ENCODE peak calls at places on chromosomes 11 and 22, in nine cellular contexts. Z is K562, L is ovary, N is aorta, Q is HFF-Myc, A is left ventricle myocardium inferior, F is mesendoderm, E is suprapubic skin, B is HCT116. O is an unnamed sample.

GRCh38 chr22:27487600-27488450 is 313.7 kb downstream of the MN1 start:
- DNase-seq in Z (no peak), L (no peak), N (no peak), Q (no peak), A (no peak), F (no peak), E (no peak), B (no peak), O (no peak)

GRCh38 chr11:26580929-26581328 is 8.9 kb upstream of the MUC15 start:
- DNase-seq in Z (no peak), L (no peak), N (no peak), Q (no peak), A (no peak), F (no peak), E (no peak), B (no peak), O (no peak)

GRCh38 chr11:843818-844692 is 1.4 kb downstream of the TSPAN4 start:
- DNase-seq in Z (peak), L (peak), N (peak), Q (peak), A (peak), F (peak), E (peak), B (no peak), O (no peak)

GRCh38 chr22:20246368-20247009 is 21.6 kb downstream of the RTN4R start:
- DNase-seq in Z (no peak), L (no peak), N (no peak), Q (no peak), A (no peak), F (peak), E (no peak), B (no peak), O (no peak)

GRCh38 chr22:50247748-50248147 is 2.9 kb upstream of the TUBGCP6 start:
- DNase-seq in Z (no peak), L (no peak), N (no peak), Q (no peak), A (no peak), F (peak), E (no peak), B (peak), O (no peak)

GRCh38 chr11:116791813-116792143 is at the start of gene APOA5:
- DNase-seq in Z (no peak), L (no peak), N (no peak), Q (no peak), A (no peak), F (no peak), E (no peak), B (no peak), O (no peak)

GRCh38 chr11:94515398-94515797 is 3.1 kb downstream of the C11orf97 start:
- DNase-seq in Z (no peak), L (no peak), N (no peak), Q (no peak), A (no peak), F (no peak), E (no peak), B (no peak), O (no peak)

GRCh38 chr22:50312371-50312770 is 4.9 kb upstream of the PLXNB2 start:
- DNase-seq in Z (no peak), L (no peak), N (no peak), Q (no peak), A (no peak), F (no peak), E (no peak), B (no peak), O (no peak)

GRCh38 chr11:78922886-78923625 is 348.4 kb upstream of the NARS2 start:
- DNase-seq in Z (no peak), L (no peak), N (no peak), Q (no peak), A (no peak), F (no peak), E (no peak), B (no peak), O (no peak)

GRCh38 chr11:101974255-101974654 is 57.9 kb upstream of the ANGPTL5 start:
- DNase-seq in Z (no peak), L (no peak), N (no peak), Q (peak), A (no peak), F (no peak), E (no peak), B (no peak), O (no peak)

GRCh38 chr11:75611823-75612222 is 49.8 kb downstream of the SERPINH1 start:
- DNase-seq in Z (no peak), L (no peak), N (no peak), Q (no peak), A (no peak), F (no peak), E (no peak), B (no peak), O (no peak)

GRCh38 chr11:75615709-75616108 is 53.1 kb downstream of the MAP6 start:
- DNase-seq in Z (no peak), L (no peak), N (no peak), Q (no peak), A (no peak), F (no peak), E (no peak), B (no peak), O (no peak)
- H3K4me3 ChIP-seq in Z (no peak), L (no peak), N (no peak), Q (no peak), A (no peak), F (no peak), E (no peak), B (no peak), O (no peak)

GRCh38 chr11:118752654-118753053 is 38.3 kb downstream of the DDX6 start:
- DNase-seq in Z (no peak), L (no peak), N (no peak), Q (no peak), A (no peak), F (no peak), E (no peak), B (no peak), O (no peak)

GRCh38 chr11:118744001-118744400 is 47.0 kb downstream of the DDX6 start:
- DNase-seq in Z (no peak), L (no peak), N (no peak), Q (peak), A (no peak), F (no peak), E (no peak), B (no peak), O (no peak)

GRCh38 chr11:118748056-118748455 is 42.9 kb downstream of the DDX6 start:
- DNase-seq in Z (no peak), L (no peak), N (no peak), Q (no peak), A (no peak), F (no peak), E (no peak), B (no peak), O (no peak)

GRCh38 chr11:118746988-118747585 is 43.9 kb downstream of the DDX6 start:
- DNase-seq in Z (no peak), L (no peak), N (no peak), Q (no peak), A (no peak), F (no peak), E (no peak), B (no peak), O (no peak)

GRCh38 chr11:118749429-118749828 is 41.5 kb downstream of the DDX6 start:
- DNase-seq in Z (no peak), L (no peak), N (no peak), Q (no peak), A (no peak), F (no peak), E (no peak), B (no peak), O (no peak)
- H3K4me3 ChIP-seq in Z (no peak), L (no peak), N (no peak), Q (no peak), A (no peak), F (no peak), E (no peak), B (no peak), O (no peak)

GRCh38 chr11:56271092-56271491 is 2.9 kb upstream of the OR5T1 start:
- DNase-seq in Z (no peak), L (no peak), N (no peak), Q (no peak), A (no peak), F (no peak), E (no peak), B (no peak), O (no peak)
- H3K4me3 ChIP-seq in Z (no peak), L (no peak), N (no peak), Q (no peak), A (no peak), F (no peak), E (no peak), B (no peak), O (no peak)

GRCh38 chr11:114063829-114064201 is 4.3 kb downstream of the ZBTB16 start:
- DNase-seq in Z (no peak), L (no peak), N (no peak), Q (no peak), A (no peak), F (no peak), E (no peak), B (no peak), O (no peak)

GRCh38 chr11:114065094-114065493 is 5.6 kb downstream of the ZBTB16 start:
- DNase-seq in Z (no peak), L (no peak), N (no peak), Q (no peak), A (no peak), F (no peak), E (no peak), B (no peak), O (no peak)

GRCh38 chr11:114066046-114066648 is 6.6 kb downstream of the ZBTB16 start:
- DNase-seq in Z (no peak), L (no peak), N (no peak), Q (no peak), A (no peak), F (no peak), E (no peak), B (no peak), O (no peak)

GRCh38 chr11:114063149-114063828 is 3.8 kb downstream of the ZBTB16 start:
- DNase-seq in Z (no peak), L (no peak), N (no peak), Q (no peak), A (peak), F (no peak), E (no peak), B (no peak), O (no peak)

GRCh38 chr11:114064216-114064615 is 4.7 kb downstream of the ZBTB16 start:
- DNase-seq in Z (no peak), L (no peak), N (no peak), Q (no peak), A (no peak), F (no peak), E (no peak), B (no peak), O (no peak)
- H3K4me3 ChIP-seq in Z (no peak), L (peak), N (peak), Q (no peak), A (peak), F (no peak), E (peak), B (no peak), O (no peak)

DNA sequence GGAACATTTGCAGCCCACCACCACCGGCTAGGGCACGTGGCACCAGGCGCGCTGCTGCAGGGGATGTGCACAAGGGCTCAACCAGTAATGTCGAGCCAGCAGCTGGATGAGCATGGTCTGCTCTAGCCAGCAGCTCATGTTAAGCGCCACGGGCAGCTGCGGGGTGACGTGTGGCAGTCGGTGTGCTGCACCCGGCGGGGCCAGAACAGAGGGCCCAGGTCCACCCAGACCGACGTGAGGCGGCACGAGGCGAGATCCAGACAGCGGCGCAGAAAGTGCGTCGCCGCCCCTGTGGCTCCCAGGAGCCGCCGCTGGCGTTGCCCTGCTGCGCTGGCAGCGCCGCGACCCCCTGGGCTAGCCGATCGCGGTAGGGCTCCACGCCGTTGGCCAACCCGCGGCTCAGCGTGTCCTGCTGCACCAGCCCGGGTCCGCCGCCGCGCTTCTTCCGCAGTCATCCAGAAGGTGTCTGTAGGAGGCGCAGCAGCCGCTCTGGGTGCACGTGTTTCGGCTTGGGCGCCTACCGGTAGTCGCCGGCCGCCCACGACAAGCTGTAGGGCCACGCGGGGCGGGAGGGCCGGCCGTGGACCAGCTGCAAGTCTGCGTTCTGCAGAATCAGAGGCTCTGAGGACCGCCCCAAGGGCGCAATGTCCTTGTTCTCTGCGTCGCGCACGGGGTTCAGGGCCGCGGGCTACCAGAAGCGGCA is 4.6 kb upstream of the GALR3 start:
- DNase-seq in Z (no peak), L (peak), N (peak), Q (no peak), A (peak), F (peak), E (no peak), B (no peak), O (no peak)
- H3K4me3 ChIP-seq in Z (no peak), L (peak), N (no peak), Q (peak), A (peak), F (no peak), E (peak), B (no peak), O (peak)

GRCh38 chr11:103901656-103902055 is 134.8 kb upstream of the DDI1 start:
- DNase-seq in Z (no peak), L (no peak), N (no peak), Q (no peak), A (no peak), F (no peak), E (no peak), B (no peak), O (no peak)

GRCh38 chr11:103903005-103903404 is 133.4 kb upstream of the DDI1 start:
- DNase-seq in Z (no peak), L (no peak), N (no peak), Q (no peak), A (no peak), F (no peak), E (no peak), B (no peak), O (no peak)

GRCh38 chr11:103906291-103906850 is 130.1 kb upstream of the DDI1 start:
- DNase-seq in Z (no peak), L (no peak), N (no peak), Q (no peak), A (no peak), F (no peak), E (no peak), B (no peak), O (no peak)

GRCh38 chr11:103904324-103904667 is 132.1 kb upstream of the DDI1 start:
- DNase-seq in Z (no peak), L (no peak), N (no peak), Q (no peak), A (no peak), F (no peak), E (no peak), B (no peak), O (no peak)

DNA sequence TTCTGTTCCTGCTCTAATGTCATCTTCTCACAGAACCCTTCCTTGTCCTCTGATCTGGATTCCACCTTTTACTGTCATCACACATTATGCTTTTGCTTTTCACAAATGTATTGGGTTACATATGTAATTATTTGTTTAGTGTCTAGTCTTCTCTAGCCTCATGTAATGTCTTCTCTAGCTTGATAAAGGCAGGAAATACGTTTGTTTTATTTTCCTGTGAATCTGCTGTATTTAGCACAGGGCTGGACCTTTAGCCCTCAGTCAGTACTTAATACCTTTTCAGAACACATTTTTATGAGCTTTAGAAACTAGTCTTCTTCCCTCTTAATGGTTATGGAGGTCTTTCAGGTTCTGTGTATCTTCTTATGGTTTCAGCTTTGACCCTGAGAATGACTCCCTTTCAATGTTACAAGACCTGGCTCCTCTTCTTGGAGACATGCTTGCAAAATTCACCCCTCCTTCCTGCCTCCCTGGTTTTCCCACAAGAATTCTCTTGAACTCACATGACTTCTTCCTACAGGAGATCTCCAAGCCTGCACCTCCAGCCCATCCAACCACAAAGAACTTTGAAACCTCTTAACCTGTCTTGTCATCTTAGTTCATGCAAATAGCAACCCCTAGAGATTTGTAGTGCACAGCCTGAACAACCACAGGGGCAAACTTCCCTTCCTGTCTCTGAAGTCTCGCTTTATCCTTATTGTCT is 132.7 kb upstream of the DDI1 start:
- DNase-seq in Z (no peak), L (no peak), N (no peak), Q (no peak), A (no peak), F (no peak), E (no peak), B (no peak), O (no peak)
- H3K4me3 ChIP-seq in Z (no peak), L (no peak), N (no peak), Q (no peak), A (no peak), F (no peak), E (no peak), B (no peak), O (no peak)

GRCh38 chr11:107018902-107019493 is 722 bp upstream of the GUCY1A2 start:
- DNase-seq in Z (no peak), L (peak), N (peak), Q (no peak), A (peak), F (peak), E (peak), B (no peak), O (no peak)
- H3K4me3 ChIP-seq in Z (no peak), L (peak), N (no peak), Q (peak), A (peak), F (no peak), E (peak), B (no peak), O (peak)